ENCODE peak calls at places on chromosomes 6 and 20, in four cellular contexts. S is mesendoderm, N is ACHN, I is ascending aorta. W is an unnamed sample.
A peak's percentile ranks its signal among the peaks of the same experiment; 100 is the strongest.

GRCh38 chr6:8043221-8043620 is 21.0 kb downstream of the BLOC1S5 start:
- DNase-seq in N (no peak), S (no peak), I (no peak), W (no peak)

GRCh38 chr6:139820191-139820590 is 445.7 kb upstream of the CITED2 start:
- DNase-seq in N (peak; percentile 3), S (no peak), I (no peak), W (no peak)

GRCh38 chr6:17986656-17987575 is 519 bp downstream of the KIF13A start:
- DNase-seq in S (peak; percentile 83), I (no peak), N (peak; percentile 53), W (peak; percentile 87)

GRCh38 chr6:54017877-54018276 is 93.4 kb upstream of the MLIP start:
- DNase-seq in I (no peak), N (no peak), S (no peak), W (no peak)

GRCh38 chr20:64049060-64049886 is at the start of gene SOX18:
- DNase-seq in N (no peak), I (no peak), S (peak; percentile 69), W (peak; percentile 86)

GRCh38 chr20:44722990-44723389 is 7.8 kb downstream of the CCN5 start:
- DNase-seq in N (no peak), S (no peak), I (no peak), W (no peak)

GRCh38 chr6:44486002-44486421 is 98.5 kb downstream of the CDC5L start:
- DNase-seq in N (no peak), S (peak; percentile 66), I (no peak), W (no peak)

GRCh38 chr6:154824076-154824475 is 90.9 kb downstream of the SCAF8 start:
- DNase-seq in I (no peak), N (no peak), S (no peak), W (no peak)

GRCh38 chr20:9392892-9393857 is 121.2 kb upstream of the LAMP5 start:
- DNase-seq in I (peak; percentile 32), S (peak; percentile 88), N (peak; percentile 58), W (peak; percentile 54)

GRCh38 chr20:33262658-33263065 is 20.4 kb upstream of the BPIFB1 start:
- DNase-seq in N (peak; percentile 63), I (no peak), S (peak; percentile 82), W (no peak)

GRCh38 chr6:89197141-89197540 is 20.0 kb downstream of the GABRR1 start:
- DNase-seq in S (no peak), N (no peak), I (no peak), W (no peak)

GRCh38 chr6:128713461-128713860 is 169.5 kb upstream of the LAMA2 start:
- DNase-seq in I (no peak), S (no peak), N (no peak), W (no peak)

GRCh38 chr6:133986942-133987341 is 33.9 kb downstream of the TBPL1 start:
- DNase-seq in N (no peak), S (no peak), I (no peak), W (no peak)

GRCh38 chr6:14732845-14733757 is 512.8 kb upstream of the JARID2 start:
- DNase-seq in S (peak; percentile 88), N (peak; percentile 11), I (no peak), W (no peak)

GRCh38 chr6:26388441-26388840 is 5.5 kb downstream of the BTN2A2 start:
- DNase-seq in S (no peak), I (no peak), N (no peak), W (no peak)

GRCh38 chr6:43575105-43575771 is 600 bp downstream of the XPO5 start:
- DNase-seq in N (peak; percentile 36), I (no peak), S (peak; percentile 61), W (peak; percentile 13)

GRCh38 chr6:16450285-16450684 is 211.9 kb downstream of the GMPR start:
- DNase-seq in I (no peak), S (no peak), N (peak; percentile 37), W (no peak)

GRCh38 chr6:87092435-87092834 is 2.5 kb downstream of the CGA start:
- DNase-seq in I (no peak), S (no peak), N (no peak), W (no peak)

GRCh38 chr6:49552596-49552995 is 2.1 kb downstream of the C6orf141 start:
- DNase-seq in N (no peak), S (peak; percentile 26), I (no peak), W (no peak)

GRCh38 chr20:17622851-17623508 is 53.1 kb downstream of the DSTN start:
- DNase-seq in S (no peak), N (no peak), I (no peak), W (peak; percentile 9)

GRCh38 chr6:4774715-4775590 is 1.3 kb upstream of the CDYL start:
- DNase-seq in S (peak; percentile 82), I (no peak), N (peak; percentile 8), W (peak; percentile 27)

GRCh38 chr6:41278699-41279405 is 7.6 kb downstream of the TREM1 start:
- DNase-seq in I (no peak), N (peak; percentile 56), S (peak; percentile 95), W (peak; percentile 43)

GRCh38 chr6:154849475-154849874 is 116.3 kb downstream of the SCAF8 start:
- DNase-seq in I (no peak), S (no peak), N (no peak), W (no peak)

GRCh38 chr6:26022166-26022510 is 59.5 kb downstream of the TRIM38 start:
- DNase-seq in N (peak; percentile 86), S (peak; percentile 90), I (no peak), W (no peak)

GRCh38 chr6:161477901-161478425 is 204.1 kb upstream of the AGPAT4 start:
- DNase-seq in N (no peak), S (no peak), I (no peak), W (no peak)

GRCh38 chr6:13526339-13526717 is 38.9 kb upstream of the GFOD1 start:
- DNase-seq in S (no peak), N (no peak), I (no peak), W (no peak)

W was measured in 8988T.